ENCODE peak calls at places on chromosomes 1 and 21, in ten cellular contexts. One of them, this sample, is unnamed.

GRCh38 chr1:94947453-94947852 is 20.5 kb upstream of the CNN3 start:
- DNase-seq in effector memory CD4-positive, alpha-beta T cell: no peak
- DNase-seq in pancreas: no peak
- DNase-seq in NCI-H345: no peak
- DNase-seq in Kasumi-1: no peak
- DNase-seq in GF-D8: no peak
- DNase-seq in endothelial cell: no peak
- DNase-seq in NCI-H1092 treated with DMSO at 0.1 percent for 48 hours: no peak
- DNase-seq in stimulated activated CD8-positive, alpha-beta memory T cell treated with anti-CD3 and anti-CD28 coated beads, Interleukin-7, amount 100 ng/mL, for 24 hours: no peak
- DNase-seq in H4: no peak
- DNase-seq in this sample: no peak

GRCh38 chr1:205543351-205544305 is 39.2 kb downstream of the CDK18 start:
- DNase-seq in effector memory CD4-positive, alpha-beta T cell: no peak
- DNase-seq in pancreas: peak
- DNase-seq in NCI-H345: peak
- DNase-seq in Kasumi-1: no peak
- DNase-seq in GF-D8: no peak
- DNase-seq in endothelial cell: peak
- DNase-seq in NCI-H1092 treated with DMSO at 0.1 percent for 48 hours: no peak
- DNase-seq in stimulated activated CD8-positive, alpha-beta memory T cell treated with anti-CD3 and anti-CD28 coated beads, Interleukin-7, amount 100 ng/mL, for 24 hours: no peak
- DNase-seq in H4: peak
- DNase-seq in this sample: no peak

GRCh38 chr1:171983584-171983983 is 142.3 kb downstream of the DNM3 start:
- DNase-seq in effector memory CD4-positive, alpha-beta T cell: no peak
- DNase-seq in pancreas: no peak
- DNase-seq in NCI-H345: peak
- DNase-seq in Kasumi-1: peak
- DNase-seq in GF-D8: no peak
- DNase-seq in endothelial cell: no peak
- DNase-seq in NCI-H1092 treated with DMSO at 0.1 percent for 48 hours: no peak
- DNase-seq in stimulated activated CD8-positive, alpha-beta memory T cell treated with anti-CD3 and anti-CD28 coated beads, Interleukin-7, amount 100 ng/mL, for 24 hours: no peak
- DNase-seq in H4: peak
- DNase-seq in this sample: peak

GRCh38 chr21:30994917-30995316 is 43.4 kb downstream of the KRTAP19-8 start:
- DNase-seq in effector memory CD4-positive, alpha-beta T cell: no peak
- DNase-seq in pancreas: no peak
- DNase-seq in NCI-H345: no peak
- DNase-seq in Kasumi-1: no peak
- DNase-seq in GF-D8: no peak
- DNase-seq in endothelial cell: no peak
- DNase-seq in NCI-H1092 treated with DMSO at 0.1 percent for 48 hours: no peak
- DNase-seq in stimulated activated CD8-positive, alpha-beta memory T cell treated with anti-CD3 and anti-CD28 coated beads, Interleukin-7, amount 100 ng/mL, for 24 hours: no peak
- DNase-seq in H4: no peak
- DNase-seq in this sample: no peak

GRCh38 chr1:5949074-5949760 is 43.0 kb downstream of the NPHP4 start:
- DNase-seq in effector memory CD4-positive, alpha-beta T cell: no peak
- DNase-seq in pancreas: no peak
- DNase-seq in NCI-H345: peak
- DNase-seq in Kasumi-1: no peak
- DNase-seq in GF-D8: no peak
- DNase-seq in endothelial cell: no peak
- DNase-seq in NCI-H1092 treated with DMSO at 0.1 percent for 48 hours: no peak
- DNase-seq in stimulated activated CD8-positive, alpha-beta memory T cell treated with anti-CD3 and anti-CD28 coated beads, Interleukin-7, amount 100 ng/mL, for 24 hours: no peak
- DNase-seq in H4: no peak
- DNase-seq in this sample: no peak

GRCh38 chr1:89999208-89999607 is 4.3 kb downstream of the ZNF326 start:
- DNase-seq in effector memory CD4-positive, alpha-beta T cell: no peak
- DNase-seq in pancreas: no peak
- DNase-seq in NCI-H345: no peak
- DNase-seq in Kasumi-1: no peak
- DNase-seq in GF-D8: no peak
- DNase-seq in endothelial cell: no peak
- DNase-seq in NCI-H1092 treated with DMSO at 0.1 percent for 48 hours: no peak
- DNase-seq in stimulated activated CD8-positive, alpha-beta memory T cell treated with anti-CD3 and anti-CD28 coated beads, Interleukin-7, amount 100 ng/mL, for 24 hours: no peak
- DNase-seq in H4: no peak
- DNase-seq in this sample: no peak

GRCh38 chr1:78334952-78335351 is 155.8 kb upstream of the PTGFR start:
- DNase-seq in effector memory CD4-positive, alpha-beta T cell: no peak
- DNase-seq in pancreas: no peak
- DNase-seq in NCI-H345: no peak
- DNase-seq in Kasumi-1: no peak
- DNase-seq in GF-D8: no peak
- DNase-seq in endothelial cell: no peak
- DNase-seq in NCI-H1092 treated with DMSO at 0.1 percent for 48 hours: no peak
- DNase-seq in stimulated activated CD8-positive, alpha-beta memory T cell treated with anti-CD3 and anti-CD28 coated beads, Interleukin-7, amount 100 ng/mL, for 24 hours: no peak
- DNase-seq in H4: no peak
- DNase-seq in this sample: no peak

GRCh38 chr1:19021845-19022244 is 65.4 kb upstream of the IFFO2 start:
- DNase-seq in effector memory CD4-positive, alpha-beta T cell: no peak
- DNase-seq in pancreas: no peak
- DNase-seq in NCI-H345: no peak
- DNase-seq in Kasumi-1: no peak
- DNase-seq in GF-D8: no peak
- DNase-seq in endothelial cell: no peak
- DNase-seq in NCI-H1092 treated with DMSO at 0.1 percent for 48 hours: no peak
- DNase-seq in stimulated activated CD8-positive, alpha-beta memory T cell treated with anti-CD3 and anti-CD28 coated beads, Interleukin-7, amount 100 ng/mL, for 24 hours: no peak
- DNase-seq in H4: no peak
- DNase-seq in this sample: no peak

GRCh38 chr1:183227963-183228649 is 42.0 kb downstream of the LAMC2 start:
- DNase-seq in effector memory CD4-positive, alpha-beta T cell: no peak
- DNase-seq in pancreas: no peak
- DNase-seq in NCI-H345: peak
- DNase-seq in Kasumi-1: peak
- DNase-seq in GF-D8: no peak
- DNase-seq in endothelial cell: peak
- DNase-seq in NCI-H1092 treated with DMSO at 0.1 percent for 48 hours: peak
- DNase-seq in stimulated activated CD8-positive, alpha-beta memory T cell treated with anti-CD3 and anti-CD28 coated beads, Interleukin-7, amount 100 ng/mL, for 24 hours: peak
- DNase-seq in H4: peak
- DNase-seq in this sample: peak

GRCh38 chr21:43361127-43361492 is 65.8 kb downstream of the SIK1 start:
- DNase-seq in effector memory CD4-positive, alpha-beta T cell: no peak
- DNase-seq in pancreas: no peak
- DNase-seq in NCI-H345: peak
- DNase-seq in Kasumi-1: no peak
- DNase-seq in GF-D8: no peak
- DNase-seq in endothelial cell: no peak
- DNase-seq in NCI-H1092 treated with DMSO at 0.1 percent for 48 hours: no peak
- DNase-seq in stimulated activated CD8-positive, alpha-beta memory T cell treated with anti-CD3 and anti-CD28 coated beads, Interleukin-7, amount 100 ng/mL, for 24 hours: no peak
- DNase-seq in H4: no peak
- DNase-seq in this sample: no peak

GRCh38 chr1:161048949-161049722 is 3.4 kb upstream of the USF1 start:
- DNase-seq in effector memory CD4-positive, alpha-beta T cell: no peak
- DNase-seq in pancreas: no peak
- DNase-seq in NCI-H345: no peak
- DNase-seq in Kasumi-1: no peak
- DNase-seq in GF-D8: no peak
- DNase-seq in endothelial cell: no peak
- DNase-seq in NCI-H1092 treated with DMSO at 0.1 percent for 48 hours: no peak
- DNase-seq in stimulated activated CD8-positive, alpha-beta memory T cell treated with anti-CD3 and anti-CD28 coated beads, Interleukin-7, amount 100 ng/mL, for 24 hours: no peak
- DNase-seq in H4: no peak
- DNase-seq in this sample: no peak

GRCh38 chr1:31216016-31216415 is 23.7 kb downstream of the NKAIN1 start:
- DNase-seq in effector memory CD4-positive, alpha-beta T cell: no peak
- DNase-seq in pancreas: peak
- DNase-seq in NCI-H345: peak
- DNase-seq in Kasumi-1: no peak
- DNase-seq in GF-D8: no peak
- DNase-seq in endothelial cell: peak
- DNase-seq in NCI-H1092 treated with DMSO at 0.1 percent for 48 hours: peak
- DNase-seq in stimulated activated CD8-positive, alpha-beta memory T cell treated with anti-CD3 and anti-CD28 coated beads, Interleukin-7, amount 100 ng/mL, for 24 hours: no peak
- DNase-seq in H4: no peak
- DNase-seq in this sample: no peak

GRCh38 chr1:26357121-26357602 is 3.2 kb upstream of the CRYBG2 start:
- DNase-seq in effector memory CD4-positive, alpha-beta T cell: no peak
- DNase-seq in pancreas: no peak
- DNase-seq in NCI-H345: no peak
- DNase-seq in Kasumi-1: no peak
- DNase-seq in GF-D8: no peak
- DNase-seq in endothelial cell: no peak
- DNase-seq in NCI-H1092 treated with DMSO at 0.1 percent for 48 hours: no peak
- DNase-seq in stimulated activated CD8-positive, alpha-beta memory T cell treated with anti-CD3 and anti-CD28 coated beads, Interleukin-7, amount 100 ng/mL, for 24 hours: no peak
- DNase-seq in H4: no peak
- DNase-seq in this sample: peak

GRCh38 chr1:184664042-184664659 is 90.5 kb downstream of the EDEM3 start:
- DNase-seq in effector memory CD4-positive, alpha-beta T cell: no peak
- DNase-seq in pancreas: peak
- DNase-seq in NCI-H345: peak
- DNase-seq in Kasumi-1: peak
- DNase-seq in GF-D8: no peak
- DNase-seq in endothelial cell: peak
- DNase-seq in NCI-H1092 treated with DMSO at 0.1 percent for 48 hours: peak
- DNase-seq in stimulated activated CD8-positive, alpha-beta memory T cell treated with anti-CD3 and anti-CD28 coated beads, Interleukin-7, amount 100 ng/mL, for 24 hours: peak
- DNase-seq in H4: peak
- DNase-seq in this sample: peak

GRCh38 chr1:210448293-210448892 is 119.7 kb downstream of the HHAT start:
- DNase-seq in effector memory CD4-positive, alpha-beta T cell: peak
- DNase-seq in pancreas: no peak
- DNase-seq in NCI-H345: peak
- DNase-seq in Kasumi-1: peak
- DNase-seq in GF-D8: no peak
- DNase-seq in endothelial cell: peak
- DNase-seq in NCI-H1092 treated with DMSO at 0.1 percent for 48 hours: peak
- DNase-seq in stimulated activated CD8-positive, alpha-beta memory T cell treated with anti-CD3 and anti-CD28 coated beads, Interleukin-7, amount 100 ng/mL, for 24 hours: no peak
- DNase-seq in H4: peak
- DNase-seq in this sample: peak

GRCh38 chr1:37394574-37395464 is 79.6 kb upstream of the ZC3H12A start:
- DNase-seq in effector memory CD4-positive, alpha-beta T cell: no peak
- DNase-seq in pancreas: no peak
- DNase-seq in NCI-H345: no peak
- DNase-seq in Kasumi-1: no peak
- DNase-seq in GF-D8: no peak
- DNase-seq in endothelial cell: peak
- DNase-seq in NCI-H1092 treated with DMSO at 0.1 percent for 48 hours: peak
- DNase-seq in stimulated activated CD8-positive, alpha-beta memory T cell treated with anti-CD3 and anti-CD28 coated beads, Interleukin-7, amount 100 ng/mL, for 24 hours: no peak
- DNase-seq in H4: no peak
- DNase-seq in this sample: no peak

GRCh38 chr1:24443241-24443656 is 27.6 kb downstream of the NIPAL3 start:
- DNase-seq in effector memory CD4-positive, alpha-beta T cell: no peak
- DNase-seq in pancreas: no peak
- DNase-seq in NCI-H345: no peak
- DNase-seq in Kasumi-1: no peak
- DNase-seq in GF-D8: no peak
- DNase-seq in endothelial cell: no peak
- DNase-seq in NCI-H1092 treated with DMSO at 0.1 percent for 48 hours: peak
- DNase-seq in stimulated activated CD8-positive, alpha-beta memory T cell treated with anti-CD3 and anti-CD28 coated beads, Interleukin-7, amount 100 ng/mL, for 24 hours: no peak
- DNase-seq in H4: no peak
- DNase-seq in this sample: no peak

GRCh38 chr1:226975909-226976670 is 36.0 kb downstream of the COQ8A start:
- DNase-seq in effector memory CD4-positive, alpha-beta T cell: no peak
- DNase-seq in pancreas: no peak
- DNase-seq in NCI-H345: peak
- DNase-seq in Kasumi-1: no peak
- DNase-seq in GF-D8: no peak
- DNase-seq in endothelial cell: no peak
- DNase-seq in NCI-H1092 treated with DMSO at 0.1 percent for 48 hours: no peak
- DNase-seq in stimulated activated CD8-positive, alpha-beta memory T cell treated with anti-CD3 and anti-CD28 coated beads, Interleukin-7, amount 100 ng/mL, for 24 hours: no peak
- DNase-seq in H4: no peak
- DNase-seq in this sample: no peak

GRCh38 chr1:155479205-155479604 is 83.4 kb downstream of the ASH1L start:
- DNase-seq in effector memory CD4-positive, alpha-beta T cell: no peak
- DNase-seq in pancreas: no peak
- DNase-seq in NCI-H345: no peak
- DNase-seq in Kasumi-1: no peak
- DNase-seq in GF-D8: no peak
- DNase-seq in endothelial cell: no peak
- DNase-seq in NCI-H1092 treated with DMSO at 0.1 percent for 48 hours: no peak
- DNase-seq in stimulated activated CD8-positive, alpha-beta memory T cell treated with anti-CD3 and anti-CD28 coated beads, Interleukin-7, amount 100 ng/mL, for 24 hours: no peak
- DNase-seq in H4: no peak
- DNase-seq in this sample: no peak